ENCODE peak calls at places on chromosome 4, in four cellular contexts. X, S, J and V are unnamed samples.

GRCh38 chr4:88985088-88985779 is 71.8 kb downstream of the FAM13A start:
- DNase-seq in J (no peak), X (no peak), S (no peak), V (no peak)

GRCh38 chr4:173752610-173753009 is 222.6 kb upstream of the HAND2 start:
- DNase-seq in S (peak), X (no peak), J (no peak), V (no peak)

GRCh38 chr4:25128671-25129070 is 31.6 kb downstream of the SEPSECS start:
- DNase-seq in J (no peak), S (no peak), X (no peak), V (no peak)

GRCh38 chr4:100841911-100842310 is 324.1 kb upstream of the EMCN start:
- DNase-seq in J (no peak), X (no peak), S (no peak), V (no peak)

GRCh38 chr4:86706923-86707597 is 112.9 kb downstream of the PTPN13 start:
- DNase-seq in J (no peak), S (no peak), X (no peak), V (no peak)

GRCh38 chr4:41360911-41361830 is 104.4 kb downstream of the UCHL1 start:
- DNase-seq in J (peak), S (peak), X (peak), V (no peak)

GRCh38 chr4:8831221-8832129 is 40.2 kb downstream of the HMX1 start:
- DNase-seq in J (peak), X (peak), S (no peak), V (peak)

GRCh38 chr4:22850630-22851029 is 157.9 kb downstream of the GBA3 start:
- DNase-seq in J (no peak), X (no peak), S (no peak), V (no peak)

GRCh38 chr4:6834867-6835266 is 52.3 kb downstream of the KIAA0232 start:
- DNase-seq in S (no peak), J (no peak), X (no peak), V (no peak)

GRCh38 chr4:162126754-162127153 is 37.0 kb downstream of the FSTL5 start:
- DNase-seq in S (no peak), J (no peak), X (no peak), V (no peak)

GRCh38 chr4:29711226-29711625 is 1008.9 kb upstream of the PCDH7 start:
- DNase-seq in S (no peak), X (no peak), J (no peak), V (no peak)

GRCh38 chr4:143399113-143399949 is 62.7 kb downstream of the GAB1 start:
- DNase-seq in S (peak), J (no peak), X (no peak), V (no peak)

GRCh38 chr4:88477229-88477860 is 20.4 kb downstream of the HERC5 start:
- DNase-seq in X (no peak), J (no peak), S (no peak), V (no peak)

GRCh38 chr4:81688085-81688484 is 216.4 kb upstream of the RASGEF1B start:
- DNase-seq in X (no peak), J (no peak), S (no peak), V (no peak)

GRCh38 chr4:13540446-13541175 is 3.7 kb downstream of the NKX3-2 start:
- DNase-seq in S (no peak), J (no peak), X (no peak), V (no peak)

GRCh38 chr4:157204634-157205244 is 15.8 kb upstream of the GRIA2 start:
- DNase-seq in X (peak), S (peak), J (no peak), V (no peak)

GRCh38 chr4:99648321-99648720 is 9.3 kb downstream of the C4orf54 start:
- DNase-seq in X (no peak), S (no peak), J (no peak), V (no peak)

GRCh38 chr4:100063355-100063754 is 113.3 kb upstream of the H2AZ1 start:
- DNase-seq in S (no peak), J (no peak), X (no peak), V (no peak)

GRCh38 chr4:17613761-17614415 is 553 bp upstream of the MED28 start:
- DNase-seq in J (no peak), S (peak), X (no peak), V (peak)

GRCh38 chr4:150080335-150080734 is 2.1 kb downstream of the DCLK2 start:
- DNase-seq in J (no peak), S (no peak), X (no peak), V (no peak)

GRCh38 chr4:128427832-128428366 is 140.3 kb upstream of the PGRMC2 start:
- DNase-seq in S (peak), X (no peak), J (no peak), V (no peak)

DNA sequence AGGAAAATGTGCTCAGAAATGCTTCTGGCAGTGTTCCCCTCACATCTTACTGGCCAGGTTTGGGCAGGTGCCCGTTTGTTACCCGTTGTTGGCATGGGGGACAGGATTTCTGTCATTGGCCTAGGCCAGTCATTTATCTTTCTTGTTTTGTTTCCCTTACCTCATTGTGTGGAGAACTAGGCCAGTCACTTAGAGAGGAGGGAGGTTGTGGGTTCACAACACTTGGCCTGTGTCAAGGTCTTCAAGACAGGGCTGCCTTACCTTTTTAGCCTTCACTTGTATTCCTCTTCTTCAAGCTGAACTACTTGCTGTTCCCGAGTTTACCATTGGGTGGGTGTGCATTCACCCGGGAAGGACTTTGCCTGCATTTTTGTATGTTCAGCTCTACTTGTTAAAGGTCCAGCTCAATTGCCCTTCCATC is 17.7 kb downstream of the SNX25 start:
- DNase-seq in S (no peak), J (no peak), X (no peak), V (no peak)
- TF ChIP-seq CTCF in S (no peak), J (no peak), X (no peak), V (peak)

GRCh38 chr4:82721819-82722423 is 76.7 kb downstream of the SCD5 start:
- DNase-seq in J (no peak), S (peak), X (no peak), V (no peak)
- TF ChIP-seq CTCF in J (no peak), S (no peak), X (no peak), V (peak)

DNA sequence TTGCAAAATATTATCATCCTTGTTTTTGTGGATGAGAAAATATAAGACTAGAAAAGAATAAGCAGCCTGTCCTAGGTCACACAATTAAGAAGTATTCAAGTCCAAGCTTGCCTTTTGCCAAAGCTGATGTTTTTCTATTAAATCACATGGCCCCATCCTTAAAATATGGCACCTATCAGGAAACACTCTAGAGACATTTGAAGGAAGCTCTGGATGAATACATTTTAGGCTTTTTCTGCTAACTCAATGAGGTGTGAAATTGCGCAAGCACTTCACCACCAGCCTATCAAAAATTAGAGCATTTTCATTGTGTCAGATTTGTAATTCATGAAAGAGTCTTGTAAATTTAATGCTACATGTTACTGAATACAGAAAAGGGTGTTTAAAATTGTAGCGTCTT is 251.1 kb upstream of the MAD2L1 start:
- DNase-seq in X (no peak), S (no peak), J (no peak), V (no peak)
- TF ChIP-seq CTCF in X (no peak), S (no peak), J (no peak), V (no peak)

DNA sequence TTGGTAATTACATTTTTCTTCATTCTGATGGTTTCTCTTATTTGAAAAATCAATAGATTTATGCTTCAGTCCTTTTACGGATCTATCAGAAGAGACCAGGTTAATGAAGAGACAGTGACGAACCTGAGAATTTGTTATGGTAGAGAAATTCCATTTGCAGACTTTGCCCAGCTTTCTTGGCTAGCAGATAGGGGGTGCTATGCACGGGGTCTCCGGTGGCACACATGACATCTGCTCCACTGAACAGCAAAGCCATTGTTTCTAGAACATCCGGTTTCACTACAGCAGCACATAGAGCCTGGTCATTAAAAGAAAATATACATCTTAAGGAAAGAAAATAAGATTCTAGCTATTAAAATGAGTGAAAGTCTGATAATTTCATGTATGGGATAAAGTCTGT is 85.1 kb downstream of the ARAP2 start:
- DNase-seq in S (peak), X (no peak), J (no peak), V (no peak)
- TF ChIP-seq CTCF in S (no peak), X (no peak), J (no peak), V (no peak)

GRCh38 chr4:121943941-121944340 is 7.9 kb downstream of the TRPC3 start:
- DNase-seq in X (no peak), S (no peak), J (no peak), V (no peak)
- TF ChIP-seq CTCF in X (no peak), S (peak), J (no peak), V (peak)

DNA sequence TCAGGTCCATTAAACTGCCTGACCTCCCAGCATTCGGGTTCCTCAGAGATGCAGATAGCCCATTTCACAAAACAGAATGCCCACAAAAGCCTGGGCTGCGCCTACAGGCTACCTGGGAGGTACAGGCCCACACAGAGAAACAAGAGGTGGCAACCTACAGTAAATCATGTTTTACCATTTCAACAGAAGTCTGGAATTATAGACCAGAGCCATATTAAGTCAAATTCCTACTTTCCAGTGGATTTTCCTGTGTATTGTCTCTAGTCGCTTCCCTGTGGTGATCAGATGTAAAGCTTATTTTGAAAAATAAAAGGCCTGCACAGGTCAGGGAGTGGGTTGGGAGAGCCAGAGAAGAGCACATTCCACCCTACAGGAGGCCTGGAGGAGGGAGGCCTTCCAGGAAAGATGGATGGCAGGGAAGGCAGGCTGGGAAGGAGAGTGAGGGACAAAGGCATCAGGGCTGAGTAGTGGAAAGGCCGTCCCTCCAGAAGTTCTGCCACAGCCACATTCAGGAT is 19.1 kb upstream of the USO1 start:
- DNase-seq in X (no peak), J (no peak), S (no peak), V (peak)
- TF ChIP-seq CTCF in X (no peak), J (no peak), S (no peak), V (no peak)

DNA sequence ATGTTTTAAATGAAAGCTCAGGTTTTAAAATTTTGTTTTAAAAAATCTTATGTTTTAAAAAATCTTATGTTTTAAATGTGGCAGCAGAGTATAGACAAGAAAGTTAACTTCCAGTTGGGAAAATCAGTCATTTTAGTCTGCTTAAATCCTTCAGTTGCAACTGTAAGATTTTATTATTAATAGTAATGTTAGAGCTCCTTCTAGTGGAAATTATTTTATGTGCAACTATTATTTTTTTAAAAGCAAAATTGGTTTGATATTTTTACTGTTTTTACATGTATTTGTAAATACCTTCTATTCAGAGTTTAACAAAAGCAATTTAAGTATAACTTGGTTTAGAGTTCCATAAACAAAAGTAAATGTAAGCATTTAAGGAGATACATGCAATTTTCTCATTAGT is 8.5 kb upstream of the NUDT6 start:
- DNase-seq in S (no peak), X (no peak), J (no peak), V (no peak)
- TF ChIP-seq CTCF in S (no peak), X (peak), J (no peak), V (peak)

GRCh38 chr4:40201898-40202297 is 5.1 kb downstream of the RHOH start:
- DNase-seq in X (no peak), S (no peak), J (no peak), V (no peak)

GRCh38 chr4:40204507-40205258 is 7.9 kb downstream of the RHOH start:
- DNase-seq in J (no peak), S (no peak), X (no peak), V (no peak)

GRCh38 chr4:40200881-40201797 is 4.3 kb downstream of the RHOH start:
- DNase-seq in S (no peak), X (no peak), J (no peak), V (no peak)

GRCh38 chr4:40199999-40200880 is 3.4 kb downstream of the RHOH start:
- DNase-seq in S (no peak), J (no peak), X (no peak), V (no peak)

DNA sequence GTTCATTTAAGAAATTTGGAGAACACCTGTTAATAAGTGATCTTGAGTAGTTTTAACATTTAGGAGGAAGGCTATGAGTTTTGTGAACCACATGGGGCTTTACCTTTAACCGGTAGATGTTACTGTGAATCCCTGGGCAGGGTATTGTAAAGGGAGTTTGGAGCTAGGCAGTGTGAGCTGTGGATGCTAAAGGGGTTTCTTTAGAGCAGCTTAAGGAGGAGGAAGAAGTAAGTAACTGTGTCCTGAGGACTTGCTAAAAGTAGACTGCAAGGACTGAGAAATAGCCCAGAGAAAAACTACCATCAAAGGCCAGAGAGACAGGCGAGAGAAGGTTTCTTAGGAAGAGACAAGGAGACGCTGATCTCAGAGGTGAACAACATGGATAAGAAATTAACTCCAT is 5.6 kb downstream of the RHOH start:
- DNase-seq in S (no peak), J (no peak), X (no peak), V (no peak)
- TF ChIP-seq CTCF in S (no peak), J (no peak), X (no peak), V (no peak)

GRCh38 chr4:2812985-2813384 is 20.1 kb downstream of the SH3BP2 start:
- DNase-seq in S (no peak), X (peak), J (no peak), V (no peak)
- TF ChIP-seq CTCF in S (no peak), X (no peak), J (no peak), V (no peak)

DNA sequence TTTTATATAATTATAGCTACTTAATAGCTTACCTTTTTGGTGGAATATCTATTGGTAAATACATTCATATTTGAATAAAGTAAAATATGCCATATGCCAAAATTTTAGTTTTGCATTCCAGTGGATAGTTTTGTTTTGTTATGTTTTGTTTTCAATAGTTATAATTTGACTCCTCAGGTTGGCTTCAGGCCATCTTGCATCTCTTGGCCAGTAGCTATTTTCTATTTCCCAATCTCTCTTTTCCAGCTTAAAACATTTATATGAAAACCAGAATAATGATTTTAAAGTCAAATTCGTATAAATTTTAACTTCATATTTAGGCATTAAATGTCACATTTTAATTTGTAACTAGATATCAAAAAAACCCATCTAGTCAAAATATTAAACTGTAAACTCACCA is 1209.5 kb downstream of the PCDH7 start:
- DNase-seq in X (no peak), S (no peak), J (no peak), V (no peak)
- TF ChIP-seq CTCF in X (no peak), S (no peak), J (no peak), V (no peak)